ENCODE peak calls at places on chromosomes 11 and 22, in four cellular contexts. X is endodermal cell, C is stomach, Z is osteocyte. W is an unnamed sample.

GRCh38 chr22:47435204-47435487 is 672.7 kb downstream of the TBC1D22A start:
- DNase-seq in Z (peak; percentile 49), C (no peak), X (no peak), W (no peak)

GRCh38 chr11:65187146-65187675 is 5.5 kb downstream of the CAPN1 start:
- DNase-seq in X (peak; percentile 30), C (no peak), Z (no peak), W (no peak)

GRCh38 chr11:35389897-35390462 is 29.4 kb downstream of the SLC1A2 start:
- DNase-seq in X (no peak), C (no peak), Z (no peak), W (peak; percentile 21)

GRCh38 chr11:27723685-27724084 is 23.4 kb upstream of the BDNF start:
- DNase-seq in Z (no peak), C (no peak), X (no peak), W (no peak)

GRCh38 chr11:27934830-27935145 is 173.2 kb downstream of the KIF18A start:
- DNase-seq in C (no peak), X (no peak), Z (no peak), W (peak; percentile 53)

GRCh38 chr11:32466279-32466915 is 31.1 kb upstream of the WT1 start:
- DNase-seq in Z (no peak), C (peak; percentile 1), X (no peak), W (no peak)

GRCh38 chr22:24894998-24895397 is 51.5 kb downstream of the LHFPL7 start:
- DNase-seq in C (peak; percentile 88), Z (no peak), X (no peak), W (peak; percentile 70)

GRCh38 chr11:118079507-118079906 is 2.6 kb downstream of the TMPRSS4 start:
- DNase-seq in C (no peak), Z (no peak), X (no peak), W (no peak)

GRCh38 chr11:3616721-3617460 is 24.9 kb downstream of the ART5 start:
- DNase-seq in X (peak; percentile 47), C (no peak), Z (no peak), W (no peak)

GRCh38 chr11:75554258-75555022 is 7.6 kb upstream of the SERPINH1 start:
- DNase-seq in C (peak; percentile 67), Z (peak; percentile 97), X (peak; percentile 97), W (no peak)

GRCh38 chr11:93902921-93903320 is 52.5 kb upstream of the VSTM5 start:
- DNase-seq in X (no peak), Z (no peak), C (no peak), W (no peak)

GRCh38 chr11:63017306-63017974 is 1.8 kb upstream of the SLC22A8 start:
- DNase-seq in Z (no peak), X (peak; percentile 65), C (peak; percentile 40), W (no peak)

GRCh38 chr11:95187730-95188129 is 43.3 kb downstream of the SESN3 start:
- DNase-seq in Z (no peak), X (no peak), C (no peak), W (no peak)

GRCh38 chr11:33515347-33515746 is 185.3 kb downstream of the C11orf91 start:
- DNase-seq in C (no peak), X (no peak), Z (no peak), W (no peak)

GRCh38 chr11:45918331-45918941 is 759 bp upstream of the PEX16 start:
- DNase-seq in Z (no peak), C (peak; percentile 87), X (peak; percentile 91), W (peak; percentile 87)

GRCh38 chr11:28619870-28620540 is 511.8 kb downstream of the METTL15 start:
- DNase-seq in C (no peak), X (no peak), Z (no peak), W (peak; percentile 11)

GRCh38 chr22:26547426-26547825 is 35.2 kb upstream of the TFIP11 start:
- DNase-seq in X (no peak), Z (no peak), C (no peak), W (no peak)

GRCh38 chr22:19703869-19704268 is 10.4 kb upstream of the SEPTIN5 start:
- DNase-seq in X (peak; percentile 40), Z (no peak), C (no peak), W (no peak)

GRCh38 chr11:15770798-15771414 is 585.4 kb downstream of the SOX6 start:
- DNase-seq in X (peak; percentile 92), Z (no peak), C (peak; percentile 37), W (peak; percentile 61)

GRCh38 chr22:21026783-21027692 is 5.3 kb downstream of the SLC7A4 start:
- DNase-seq in C (no peak), Z (no peak), X (no peak), W (no peak)

GRCh38 chr22:28714043-28714442 is 27.6 kb downstream of the CHEK2 start:
- DNase-seq in C (no peak), Z (no peak), X (no peak), W (no peak)

GRCh38 chr11:1751521-1751921 is 1.1 kb upstream of the IFITM10 start:
- DNase-seq in X (no peak), C (no peak), Z (no peak), W (no peak)

GRCh38 chr11:69049490-69049867 is 747 bp downstream of the TPCN2 start:
- DNase-seq in Z (no peak), X (no peak), C (no peak), W (no peak)

GRCh38 chr11:199782-200181 is 6.9 kb downstream of the SCGB1C1 start:
- DNase-seq in C (peak; percentile 23), X (peak; percentile 48), Z (peak; percentile 80), W (no peak)

GRCh38 chr11:1260023-1260501 is 37.2 kb downstream of the MUC5B start:
- DNase-seq in Z (no peak), X (peak; percentile 74), C (peak; percentile 41), W (peak; percentile 44)

GRCh38 chr11:114187173-114187572 is 109.0 kb upstream of the NNMT start:
- DNase-seq in Z (no peak), X (no peak), C (no peak), W (no peak)

GRCh38 chr11:93871521-93871920 is 21.1 kb upstream of the VSTM5 start:
- DNase-seq in Z (no peak), C (no peak), X (no peak), W (no peak)

GRCh38 chr11:14310696-14311095 is 48.3 kb downstream of the RRAS2 start:
- DNase-seq in X (no peak), C (no peak), Z (no peak), W (no peak)

GRCh38 chr22:43843783-43844530 is 18.4 kb downstream of the SULT4A1 start:
- DNase-seq in Z (no peak), C (no peak), X (no peak), W (no peak)

GRCh38 chr22:38148252-38148651 is 33.4 kb downstream of the PLA2G6 start:
- DNase-seq in C (no peak), X (peak; percentile 47), Z (no peak), W (no peak)

GRCh38 chr22:46425011-46425410 is 89.5 kb downstream of the TRMU start:
- DNase-seq in C (no peak), Z (no peak), X (no peak), W (peak; percentile 8)

GRCh38 chr22:22877523-22878210 is 9.9 kb upstream of the IGLL5 start:
- DNase-seq in X (peak; percentile 93), C (peak; percentile 53), Z (peak; percentile 84), W (peak; percentile 79)
- TF ChIP-seq CTCF in X (peak; percentile 93), C (peak; percentile 55), Z (peak; percentile 57), W (peak; percentile 81)

GRCh38 chr11:47101452-47101851 is 75.2 kb downstream of the ARFGAP2 start:
- DNase-seq in X (no peak), Z (no peak), C (no peak), W (no peak)
- TF ChIP-seq CTCF in X (no peak), Z (no peak), C (no peak), W (no peak)

GRCh38 chr11:31160504-31161422 is 208.8 kb downstream of the DCDC1 start:
- DNase-seq in Z (no peak), X (no peak), C (no peak), W (no peak)
- TF ChIP-seq CTCF in Z (peak; percentile 26), X (peak; percentile 82), C (peak; percentile 17), W (peak; percentile 42)

GRCh38 chr22:41612626-41613025 is 8.2 kb downstream of the DESI1 start:
- DNase-seq in X (no peak), C (no peak), Z (no peak), W (no peak)
- TF ChIP-seq CTCF in X (no peak), C (no peak), Z (no peak), W (no peak)

DNA sequence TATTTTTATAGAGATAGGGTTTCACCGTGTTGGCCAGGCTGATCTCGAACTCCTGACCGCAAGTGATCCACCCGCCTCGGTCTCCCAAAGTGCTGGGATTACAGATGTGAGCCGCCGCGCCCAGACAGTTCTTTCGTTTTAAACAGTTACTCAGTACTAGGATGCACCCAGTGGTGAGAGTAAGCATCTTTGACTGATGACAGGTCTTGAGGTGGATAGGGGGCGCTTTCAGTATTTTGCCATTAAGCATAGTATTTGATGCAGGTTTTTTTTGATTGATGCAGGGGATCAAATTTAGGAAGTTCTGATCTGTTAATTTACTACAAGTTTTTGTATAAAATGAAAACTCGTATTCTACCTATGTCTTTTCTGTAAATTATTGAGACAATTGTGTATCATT is 13.2 kb upstream of the TRIM34 start:
- DNase-seq in C (no peak), Z (no peak), X (no peak), W (no peak)
- TF ChIP-seq CTCF in C (no peak), Z (no peak), X (peak; percentile 70), W (no peak)

W was measured in Calu3.